ENCODE peak calls at places on chromosomes 16 and 17, in nine cellular contexts. One of them, this sample, is unnamed.

GRCh38 chr16:75105306-75106061 is 11.1 kb downstream of the LDHD start:
- DNase-seq in CD8-positive, alpha-beta memory T cell: no peak
- DNase-seq in body of pancreas: peak
- DNase-seq in upper lobe of right lung: peak
- DNase-seq in aorta: peak
- DNase-seq in iPS-NIHi11: no peak
- DNase-seq in stimulated activated CD8-positive, alpha-beta memory T cell treated with anti-CD3 and anti-CD28 coated beads, Interleukin-7, amount 100 ng/mL, for 1 hour: no peak
- DNase-seq in NCI-H460: no peak
- DNase-seq in activated CD4-positive, CD25-positive, alpha-beta regulatory T cell: no peak
- DNase-seq in this sample: no peak

GRCh38 chr17:75842963-75843576 is 1.1 kb downstream of the UNC13D start:
- DNase-seq in activated CD4-positive, CD25-positive, alpha-beta regulatory T cell: no peak
- DNase-seq in CD8-positive, alpha-beta memory T cell: no peak
- DNase-seq in upper lobe of right lung: peak
- DNase-seq in aorta: no peak
- DNase-seq in NCI-H460: no peak
- DNase-seq in iPS-NIHi11: no peak
- DNase-seq in stimulated activated CD8-positive, alpha-beta memory T cell treated with anti-CD3 and anti-CD28 coated beads, Interleukin-7, amount 100 ng/mL, for 1 hour: no peak
- DNase-seq in body of pancreas: no peak
- DNase-seq in this sample: no peak

GRCh38 chr16:10569629-10570028 is 10.8 kb downstream of the EMP2 start:
- DNase-seq in stimulated activated CD8-positive, alpha-beta memory T cell treated with anti-CD3 and anti-CD28 coated beads, Interleukin-7, amount 100 ng/mL, for 1 hour: no peak
- DNase-seq in upper lobe of right lung: no peak
- DNase-seq in iPS-NIHi11: no peak
- DNase-seq in CD8-positive, alpha-beta memory T cell: no peak
- DNase-seq in NCI-H460: no peak
- DNase-seq in activated CD4-positive, CD25-positive, alpha-beta regulatory T cell: no peak
- DNase-seq in aorta: no peak
- DNase-seq in body of pancreas: no peak
- DNase-seq in this sample: no peak

GRCh38 chr17:18225562-18226283 is at the start of gene LLGL1:
- DNase-seq in upper lobe of right lung: peak
- DNase-seq in stimulated activated CD8-positive, alpha-beta memory T cell treated with anti-CD3 and anti-CD28 coated beads, Interleukin-7, amount 100 ng/mL, for 1 hour: no peak
- DNase-seq in iPS-NIHi11: no peak
- DNase-seq in body of pancreas: no peak
- DNase-seq in CD8-positive, alpha-beta memory T cell: no peak
- DNase-seq in aorta: no peak
- DNase-seq in activated CD4-positive, CD25-positive, alpha-beta regulatory T cell: peak
- DNase-seq in NCI-H460: no peak
- DNase-seq in this sample: no peak

GRCh38 chr17:58595194-58595792 is 80.9 kb upstream of the MTMR4 start:
- DNase-seq in NCI-H460: no peak
- DNase-seq in stimulated activated CD8-positive, alpha-beta memory T cell treated with anti-CD3 and anti-CD28 coated beads, Interleukin-7, amount 100 ng/mL, for 1 hour: no peak
- DNase-seq in iPS-NIHi11: no peak
- DNase-seq in upper lobe of right lung: no peak
- DNase-seq in activated CD4-positive, CD25-positive, alpha-beta regulatory T cell: no peak
- DNase-seq in aorta: no peak
- DNase-seq in body of pancreas: no peak
- DNase-seq in CD8-positive, alpha-beta memory T cell: no peak
- DNase-seq in this sample: no peak

GRCh38 chr16:25311039-25311438 is 53.4 kb upstream of the ZKSCAN2 start:
- DNase-seq in iPS-NIHi11: no peak
- DNase-seq in upper lobe of right lung: no peak
- DNase-seq in stimulated activated CD8-positive, alpha-beta memory T cell treated with anti-CD3 and anti-CD28 coated beads, Interleukin-7, amount 100 ng/mL, for 1 hour: no peak
- DNase-seq in NCI-H460: no peak
- DNase-seq in CD8-positive, alpha-beta memory T cell: no peak
- DNase-seq in aorta: no peak
- DNase-seq in body of pancreas: no peak
- DNase-seq in activated CD4-positive, CD25-positive, alpha-beta regulatory T cell: no peak
- DNase-seq in this sample: no peak

GRCh38 chr16:64736887-64737286 is 385.0 kb downstream of the CDH11 start:
- DNase-seq in aorta: no peak
- DNase-seq in upper lobe of right lung: no peak
- DNase-seq in iPS-NIHi11: no peak
- DNase-seq in NCI-H460: no peak
- DNase-seq in stimulated activated CD8-positive, alpha-beta memory T cell treated with anti-CD3 and anti-CD28 coated beads, Interleukin-7, amount 100 ng/mL, for 1 hour: no peak
- DNase-seq in activated CD4-positive, CD25-positive, alpha-beta regulatory T cell: no peak
- DNase-seq in body of pancreas: no peak
- DNase-seq in CD8-positive, alpha-beta memory T cell: no peak
- DNase-seq in this sample: no peak

GRCh38 chr16:1428511-1428910 is 2.4 kb upstream of the PERCC1 start:
- DNase-seq in CD8-positive, alpha-beta memory T cell: no peak
- DNase-seq in upper lobe of right lung: peak
- DNase-seq in activated CD4-positive, CD25-positive, alpha-beta regulatory T cell: no peak
- DNase-seq in iPS-NIHi11: peak
- DNase-seq in NCI-H460: no peak
- DNase-seq in body of pancreas: no peak
- DNase-seq in stimulated activated CD8-positive, alpha-beta memory T cell treated with anti-CD3 and anti-CD28 coated beads, Interleukin-7, amount 100 ng/mL, for 1 hour: no peak
- DNase-seq in aorta: no peak
- DNase-seq in this sample: no peak

GRCh38 chr17:13594310-13594709 is 7.4 kb downstream of the HS3ST3A1 start:
- DNase-seq in activated CD4-positive, CD25-positive, alpha-beta regulatory T cell: no peak
- DNase-seq in body of pancreas: no peak
- DNase-seq in upper lobe of right lung: no peak
- DNase-seq in iPS-NIHi11: no peak
- DNase-seq in NCI-H460: no peak
- DNase-seq in stimulated activated CD8-positive, alpha-beta memory T cell treated with anti-CD3 and anti-CD28 coated beads, Interleukin-7, amount 100 ng/mL, for 1 hour: no peak
- DNase-seq in CD8-positive, alpha-beta memory T cell: no peak
- DNase-seq in aorta: no peak
- DNase-seq in this sample: no peak

GRCh38 chr17:51733166-51733565 is 425.3 kb downstream of the CA10 start:
- DNase-seq in aorta: no peak
- DNase-seq in body of pancreas: no peak
- DNase-seq in activated CD4-positive, CD25-positive, alpha-beta regulatory T cell: no peak
- DNase-seq in iPS-NIHi11: no peak
- DNase-seq in stimulated activated CD8-positive, alpha-beta memory T cell treated with anti-CD3 and anti-CD28 coated beads, Interleukin-7, amount 100 ng/mL, for 1 hour: no peak
- DNase-seq in upper lobe of right lung: no peak
- DNase-seq in NCI-H460: no peak
- DNase-seq in CD8-positive, alpha-beta memory T cell: no peak
- DNase-seq in this sample: no peak

GRCh38 chr17:49518346-49519078 is 23.4 kb downstream of the NGFR start:
- DNase-seq in NCI-H460: no peak
- DNase-seq in upper lobe of right lung: no peak
- DNase-seq in CD8-positive, alpha-beta memory T cell: no peak
- DNase-seq in iPS-NIHi11: no peak
- DNase-seq in stimulated activated CD8-positive, alpha-beta memory T cell treated with anti-CD3 and anti-CD28 coated beads, Interleukin-7, amount 100 ng/mL, for 1 hour: no peak
- DNase-seq in body of pancreas: no peak
- DNase-seq in activated CD4-positive, CD25-positive, alpha-beta regulatory T cell: no peak
- DNase-seq in aorta: no peak
- DNase-seq in this sample: no peak

GRCh38 chr17:66691644-66692500 is 143.0 kb upstream of the CACNG5 start:
- DNase-seq in body of pancreas: no peak
- DNase-seq in aorta: no peak
- DNase-seq in stimulated activated CD8-positive, alpha-beta memory T cell treated with anti-CD3 and anti-CD28 coated beads, Interleukin-7, amount 100 ng/mL, for 1 hour: no peak
- DNase-seq in upper lobe of right lung: no peak
- DNase-seq in CD8-positive, alpha-beta memory T cell: no peak
- DNase-seq in activated CD4-positive, CD25-positive, alpha-beta regulatory T cell: no peak
- DNase-seq in NCI-H460: peak
- DNase-seq in iPS-NIHi11: no peak
- DNase-seq in this sample: no peak

This sample was measured in cerebellar nuclear complex.